ENCODE peak calls at places on chromosomes 2 and 18, in eight cellular contexts. One of them, this sample, is unnamed.

GRCh38 chr2:219002395-219003266 is 9.4 kb upstream of the CRYBA2 start:
- DNase-seq in activated CD4-positive, alpha-beta T cell treated with anti-CD3 and anti-CD28 coated beads, Interleukin-2, amount 50 U/mL, for 1 hour: peak
- DNase-seq in M059J: peak
- DNase-seq in NCI-H69: peak
- DNase-seq in OCI-LY7: no peak
- DNase-seq in breast epithelium: peak
- DNase-seq in fibroblast of pulmonary artery: peak
- DNase-seq in CD4-positive, alpha-beta T cell: peak
- DNase-seq in this sample: no peak

GRCh38 chr18:5895300-5895885 is at the start of gene TMEM200C:
- DNase-seq in NCI-H69: peak
- DNase-seq in fibroblast of pulmonary artery: no peak
- DNase-seq in CD4-positive, alpha-beta T cell: no peak
- DNase-seq in breast epithelium: no peak
- DNase-seq in OCI-LY7: no peak
- DNase-seq in activated CD4-positive, alpha-beta T cell treated with anti-CD3 and anti-CD28 coated beads, Interleukin-2, amount 50 U/mL, for 1 hour: no peak
- DNase-seq in M059J: peak
- DNase-seq in this sample: no peak

GRCh38 chr2:26184555-26185303 is 11.8 kb downstream of the GAREM2 start:
- DNase-seq in CD4-positive, alpha-beta T cell: peak
- DNase-seq in activated CD4-positive, alpha-beta T cell treated with anti-CD3 and anti-CD28 coated beads, Interleukin-2, amount 50 U/mL, for 1 hour: peak
- DNase-seq in breast epithelium: no peak
- DNase-seq in fibroblast of pulmonary artery: peak
- DNase-seq in NCI-H69: peak
- DNase-seq in M059J: no peak
- DNase-seq in OCI-LY7: peak
- DNase-seq in this sample: no peak

GRCh38 chr18:44680271-44681038 is at the start of gene SETBP1:
- DNase-seq in OCI-LY7: peak
- DNase-seq in NCI-H69: peak
- DNase-seq in breast epithelium: peak
- DNase-seq in M059J: peak
- DNase-seq in CD4-positive, alpha-beta T cell: no peak
- DNase-seq in fibroblast of pulmonary artery: peak
- DNase-seq in activated CD4-positive, alpha-beta T cell treated with anti-CD3 and anti-CD28 coated beads, Interleukin-2, amount 50 U/mL, for 1 hour: no peak
- DNase-seq in this sample: peak

GRCh38 chr2:16209799-16210198 is 269.4 kb downstream of the MYCN start:
- DNase-seq in fibroblast of pulmonary artery: no peak
- DNase-seq in activated CD4-positive, alpha-beta T cell treated with anti-CD3 and anti-CD28 coated beads, Interleukin-2, amount 50 U/mL, for 1 hour: no peak
- DNase-seq in OCI-LY7: no peak
- DNase-seq in NCI-H69: no peak
- DNase-seq in M059J: no peak
- DNase-seq in breast epithelium: no peak
- DNase-seq in CD4-positive, alpha-beta T cell: no peak
- DNase-seq in this sample: no peak

GRCh38 chr2:201218780-201219179 is 35.8 kb downstream of the CASP10 start:
- DNase-seq in breast epithelium: no peak
- DNase-seq in CD4-positive, alpha-beta T cell: no peak
- DNase-seq in fibroblast of pulmonary artery: no peak
- DNase-seq in activated CD4-positive, alpha-beta T cell treated with anti-CD3 and anti-CD28 coated beads, Interleukin-2, amount 50 U/mL, for 1 hour: no peak
- DNase-seq in NCI-H69: peak
- DNase-seq in OCI-LY7: no peak
- DNase-seq in M059J: peak
- DNase-seq in this sample: no peak

GRCh38 chr2:81196933-81197628 is 892.5 kb upstream of the LRRTM1 start:
- DNase-seq in breast epithelium: no peak
- DNase-seq in NCI-H69: no peak
- DNase-seq in CD4-positive, alpha-beta T cell: no peak
- DNase-seq in activated CD4-positive, alpha-beta T cell treated with anti-CD3 and anti-CD28 coated beads, Interleukin-2, amount 50 U/mL, for 1 hour: no peak
- DNase-seq in M059J: no peak
- DNase-seq in OCI-LY7: no peak
- DNase-seq in fibroblast of pulmonary artery: no peak
- DNase-seq in this sample: no peak

GRCh38 chr2:133884739-133885381 is 316.6 kb upstream of the NCKAP5 start:
- DNase-seq in OCI-LY7: peak
- DNase-seq in NCI-H69: no peak
- DNase-seq in fibroblast of pulmonary artery: peak
- DNase-seq in activated CD4-positive, alpha-beta T cell treated with anti-CD3 and anti-CD28 coated beads, Interleukin-2, amount 50 U/mL, for 1 hour: no peak
- DNase-seq in breast epithelium: no peak
- DNase-seq in M059J: peak
- DNase-seq in CD4-positive, alpha-beta T cell: no peak
- DNase-seq in this sample: no peak

GRCh38 chr2:27977623-27978312 is 87.2 kb downstream of the BABAM2 start:
- DNase-seq in CD4-positive, alpha-beta T cell: no peak
- DNase-seq in OCI-LY7: no peak
- DNase-seq in fibroblast of pulmonary artery: peak
- DNase-seq in activated CD4-positive, alpha-beta T cell treated with anti-CD3 and anti-CD28 coated beads, Interleukin-2, amount 50 U/mL, for 1 hour: no peak
- DNase-seq in NCI-H69: no peak
- DNase-seq in M059J: peak
- DNase-seq in breast epithelium: no peak
- DNase-seq in this sample: no peak

GRCh38 chr2:195498176-195498575 is 158.8 kb upstream of the SLC39A10 start:
- DNase-seq in fibroblast of pulmonary artery: peak
- DNase-seq in breast epithelium: peak
- DNase-seq in NCI-H69: peak
- DNase-seq in M059J: peak
- DNase-seq in OCI-LY7: peak
- DNase-seq in CD4-positive, alpha-beta T cell: peak
- DNase-seq in activated CD4-positive, alpha-beta T cell treated with anti-CD3 and anti-CD28 coated beads, Interleukin-2, amount 50 U/mL, for 1 hour: peak
- DNase-seq in this sample: no peak

GRCh38 chr2:217622205-217622621 is 380.6 kb downstream of the TNS1 start:
- DNase-seq in OCI-LY7: no peak
- DNase-seq in fibroblast of pulmonary artery: peak
- DNase-seq in NCI-H69: peak
- DNase-seq in activated CD4-positive, alpha-beta T cell treated with anti-CD3 and anti-CD28 coated beads, Interleukin-2, amount 50 U/mL, for 1 hour: no peak
- DNase-seq in M059J: peak
- DNase-seq in breast epithelium: no peak
- DNase-seq in CD4-positive, alpha-beta T cell: no peak
- DNase-seq in this sample: no peak

GRCh38 chr18:11859903-11860407 is 8.7 kb downstream of the CHMP1B start:
- DNase-seq in CD4-positive, alpha-beta T cell: no peak
- DNase-seq in breast epithelium: no peak
- DNase-seq in fibroblast of pulmonary artery: peak
- DNase-seq in activated CD4-positive, alpha-beta T cell treated with anti-CD3 and anti-CD28 coated beads, Interleukin-2, amount 50 U/mL, for 1 hour: no peak
- DNase-seq in NCI-H69: peak
- DNase-seq in OCI-LY7: no peak
- DNase-seq in M059J: peak
- DNase-seq in this sample: no peak

GRCh38 chr2:106561356-106561755 is 74.2 kb downstream of the CD8B2 start:
- DNase-seq in OCI-LY7: no peak
- DNase-seq in CD4-positive, alpha-beta T cell: no peak
- DNase-seq in M059J: no peak
- DNase-seq in NCI-H69: peak
- DNase-seq in breast epithelium: no peak
- DNase-seq in activated CD4-positive, alpha-beta T cell treated with anti-CD3 and anti-CD28 coated beads, Interleukin-2, amount 50 U/mL, for 1 hour: no peak
- DNase-seq in fibroblast of pulmonary artery: no peak
- DNase-seq in this sample: peak

GRCh38 chr2:121696410-121696930 is 40.2 kb downstream of the NIFK start:
- DNase-seq in M059J: no peak
- DNase-seq in fibroblast of pulmonary artery: no peak
- DNase-seq in CD4-positive, alpha-beta T cell: no peak
- DNase-seq in NCI-H69: no peak
- DNase-seq in OCI-LY7: no peak
- DNase-seq in breast epithelium: no peak
- DNase-seq in activated CD4-positive, alpha-beta T cell treated with anti-CD3 and anti-CD28 coated beads, Interleukin-2, amount 50 U/mL, for 1 hour: no peak
- DNase-seq in this sample: no peak

GRCh38 chr2:176454893-176455810 is 185.9 kb downstream of the MTX2 start:
- DNase-seq in OCI-LY7: peak
- DNase-seq in M059J: peak
- DNase-seq in fibroblast of pulmonary artery: peak
- DNase-seq in breast epithelium: peak
- DNase-seq in activated CD4-positive, alpha-beta T cell treated with anti-CD3 and anti-CD28 coated beads, Interleukin-2, amount 50 U/mL, for 1 hour: peak
- DNase-seq in NCI-H69: peak
- DNase-seq in CD4-positive, alpha-beta T cell: peak
- DNase-seq in this sample: peak

GRCh38 chr2:227106845-227107759 is 56.9 kb downstream of the COL4A4 start:
- DNase-seq in breast epithelium: no peak
- DNase-seq in M059J: peak
- DNase-seq in activated CD4-positive, alpha-beta T cell treated with anti-CD3 and anti-CD28 coated beads, Interleukin-2, amount 50 U/mL, for 1 hour: peak
- DNase-seq in NCI-H69: peak
- DNase-seq in CD4-positive, alpha-beta T cell: no peak
- DNase-seq in OCI-LY7: peak
- DNase-seq in fibroblast of pulmonary artery: peak
- DNase-seq in this sample: no peak

GRCh38 chr2:134405641-134406081 is 151.8 kb downstream of the MGAT5 start:
- DNase-seq in CD4-positive, alpha-beta T cell: no peak
- DNase-seq in OCI-LY7: no peak
- DNase-seq in fibroblast of pulmonary artery: no peak
- DNase-seq in NCI-H69: no peak
- DNase-seq in M059J: peak
- DNase-seq in activated CD4-positive, alpha-beta T cell treated with anti-CD3 and anti-CD28 coated beads, Interleukin-2, amount 50 U/mL, for 1 hour: no peak
- DNase-seq in breast epithelium: no peak
- DNase-seq in this sample: no peak

GRCh38 chr2:6960659-6961058 is 43.4 kb downstream of the RNF144A start:
- DNase-seq in M059J: no peak
- DNase-seq in NCI-H69: no peak
- DNase-seq in OCI-LY7: no peak
- DNase-seq in fibroblast of pulmonary artery: peak
- DNase-seq in activated CD4-positive, alpha-beta T cell treated with anti-CD3 and anti-CD28 coated beads, Interleukin-2, amount 50 U/mL, for 1 hour: no peak
- DNase-seq in breast epithelium: peak
- DNase-seq in CD4-positive, alpha-beta T cell: no peak
- DNase-seq in this sample: peak

GRCh38 chr2:203018181-203018580 is 3.5 kb downstream of the NBEAL1 start:
- DNase-seq in fibroblast of pulmonary artery: peak
- DNase-seq in activated CD4-positive, alpha-beta T cell treated with anti-CD3 and anti-CD28 coated beads, Interleukin-2, amount 50 U/mL, for 1 hour: no peak
- DNase-seq in M059J: peak
- DNase-seq in CD4-positive, alpha-beta T cell: no peak
- DNase-seq in NCI-H69: no peak
- DNase-seq in breast epithelium: no peak
- DNase-seq in OCI-LY7: no peak
- DNase-seq in this sample: no peak

GRCh38 chr2:105114551-105114950 is 76.7 kb downstream of the MRPS9 start:
- DNase-seq in CD4-positive, alpha-beta T cell: no peak
- DNase-seq in fibroblast of pulmonary artery: peak
- DNase-seq in activated CD4-positive, alpha-beta T cell treated with anti-CD3 and anti-CD28 coated beads, Interleukin-2, amount 50 U/mL, for 1 hour: no peak
- DNase-seq in OCI-LY7: peak
- DNase-seq in breast epithelium: no peak
- DNase-seq in M059J: peak
- DNase-seq in NCI-H69: peak
- DNase-seq in this sample: no peak

GRCh38 chr2:133287709-133288108 is 280.6 kb downstream of the NCKAP5 start:
- DNase-seq in M059J: peak
- DNase-seq in CD4-positive, alpha-beta T cell: no peak
- DNase-seq in OCI-LY7: no peak
- DNase-seq in fibroblast of pulmonary artery: peak
- DNase-seq in breast epithelium: no peak
- DNase-seq in activated CD4-positive, alpha-beta T cell treated with anti-CD3 and anti-CD28 coated beads, Interleukin-2, amount 50 U/mL, for 1 hour: no peak
- DNase-seq in NCI-H69: no peak
- DNase-seq in this sample: no peak

GRCh38 chr2:24327988-24328387 is 32.3 kb downstream of the ITSN2 start:
- DNase-seq in NCI-H69: no peak
- DNase-seq in CD4-positive, alpha-beta T cell: no peak
- DNase-seq in breast epithelium: no peak
- DNase-seq in fibroblast of pulmonary artery: no peak
- DNase-seq in OCI-LY7: no peak
- DNase-seq in activated CD4-positive, alpha-beta T cell treated with anti-CD3 and anti-CD28 coated beads, Interleukin-2, amount 50 U/mL, for 1 hour: no peak
- DNase-seq in M059J: no peak
- DNase-seq in this sample: no peak

GRCh38 chr2:43890855-43891254 is 52.1 kb downstream of the ABCG8 start:
- DNase-seq in CD4-positive, alpha-beta T cell: no peak
- DNase-seq in fibroblast of pulmonary artery: peak
- DNase-seq in OCI-LY7: no peak
- DNase-seq in M059J: peak
- DNase-seq in activated CD4-positive, alpha-beta T cell treated with anti-CD3 and anti-CD28 coated beads, Interleukin-2, amount 50 U/mL, for 1 hour: no peak
- DNase-seq in breast epithelium: no peak
- DNase-seq in NCI-H69: no peak
- DNase-seq in this sample: no peak

GRCh38 chr2:218970916-218971315 is 11.4 kb downstream of the CDK5R2 start:
- DNase-seq in OCI-LY7: no peak
- DNase-seq in CD4-positive, alpha-beta T cell: no peak
- DNase-seq in activated CD4-positive, alpha-beta T cell treated with anti-CD3 and anti-CD28 coated beads, Interleukin-2, amount 50 U/mL, for 1 hour: no peak
- DNase-seq in NCI-H69: no peak
- DNase-seq in M059J: no peak
- DNase-seq in breast epithelium: no peak
- DNase-seq in fibroblast of pulmonary artery: no peak
- DNase-seq in this sample: no peak

GRCh38 chr2:43424262-43425207 is 171.3 kb downstream of the THADA start:
- DNase-seq in M059J: peak
- DNase-seq in activated CD4-positive, alpha-beta T cell treated with anti-CD3 and anti-CD28 coated beads, Interleukin-2, amount 50 U/mL, for 1 hour: no peak
- DNase-seq in OCI-LY7: no peak
- DNase-seq in NCI-H69: no peak
- DNase-seq in CD4-positive, alpha-beta T cell: no peak
- DNase-seq in breast epithelium: no peak
- DNase-seq in fibroblast of pulmonary artery: peak
- DNase-seq in this sample: no peak

GRCh38 chr2:133444411-133444934 is 123.8 kb downstream of the NCKAP5 start:
- DNase-seq in breast epithelium: no peak
- DNase-seq in OCI-LY7: no peak
- DNase-seq in CD4-positive, alpha-beta T cell: no peak
- DNase-seq in NCI-H69: no peak
- DNase-seq in activated CD4-positive, alpha-beta T cell treated with anti-CD3 and anti-CD28 coated beads, Interleukin-2, amount 50 U/mL, for 1 hour: no peak
- DNase-seq in M059J: no peak
- DNase-seq in fibroblast of pulmonary artery: no peak
- DNase-seq in this sample: no peak

GRCh38 chr2:54677476-54678265 is 45.8 kb upstream of the EML6 start:
- DNase-seq in NCI-H69: no peak
- DNase-seq in activated CD4-positive, alpha-beta T cell treated with anti-CD3 and anti-CD28 coated beads, Interleukin-2, amount 50 U/mL, for 1 hour: no peak
- DNase-seq in CD4-positive, alpha-beta T cell: no peak
- DNase-seq in OCI-LY7: no peak
- DNase-seq in breast epithelium: no peak
- DNase-seq in fibroblast of pulmonary artery: no peak
- DNase-seq in M059J: no peak
- DNase-seq in this sample: no peak

GRCh38 chr18:50694147-50694546 is 125.7 kb downstream of the MRO start:
- DNase-seq in OCI-LY7: no peak
- DNase-seq in activated CD4-positive, alpha-beta T cell treated with anti-CD3 and anti-CD28 coated beads, Interleukin-2, amount 50 U/mL, for 1 hour: no peak
- DNase-seq in M059J: no peak
- DNase-seq in CD4-positive, alpha-beta T cell: no peak
- DNase-seq in breast epithelium: no peak
- DNase-seq in NCI-H69: no peak
- DNase-seq in fibroblast of pulmonary artery: no peak
- DNase-seq in this sample: no peak